ENCODE peak calls at places on chromosome 13, in four cellular contexts. I is lower leg skin, M is left cardiac atrium, D is germinal center. C is an unnamed sample.

GRCh38 chr13:26475176-26476110 is 82.0 kb upstream of the WASF3 start:
- DNase-seq in M (no peak), D (no peak), I (no peak), C (no peak)

GRCh38 chr13:73938375-73939070 is 195.7 kb downstream of the KLF12 start:
- DNase-seq in I (no peak), D (no peak), M (no peak), C (no peak)

GRCh38 chr13:84207509-84207908 is 325.2 kb upstream of the SLITRK1 start:
- DNase-seq in D (no peak), I (no peak), M (no peak), C (no peak)

GRCh38 chr13:35892837-35893814 is 238.1 kb downstream of the DCLK1 start:
- DNase-seq in D (no peak), I (no peak), M (no peak), C (no peak)

GRCh38 chr13:109376936-109377335 is 409.4 kb downstream of the IRS2 start:
- DNase-seq in D (no peak), M (no peak), I (no peak), C (no peak)

GRCh38 chr13:29543230-29544215 is 52.0 kb downstream of the SLC7A1 start:
- DNase-seq in D (no peak), I (no peak), M (no peak), C (no peak)

GRCh38 chr13:22735381-22735995 is 445.3 kb upstream of the SGCG start:
- DNase-seq in I (no peak), M (no peak), D (no peak), C (no peak)

GRCh38 chr13:24178847-24179845 is 18.6 kb downstream of the SPATA13 start:
- DNase-seq in D (no peak), M (no peak), I (no peak), C (no peak)

C was measured in heart right ventricle.